ENCODE peak calls at places on chromosomes 12 and 14, in four cellular contexts. N is dorsolateral prefrontal cortex, K is cardiac muscle cell, S is IMR-90. I is an unnamed sample.

GRCh38 chr14:76710093-76711010 is 50.9 kb upstream of the VASH1 start:
- DNase-seq in N (no peak), K (peak; percentile 73), S (peak; percentile 59), I (no peak)

GRCh38 chr14:63853831-63854293 is 1.1 kb downstream of the SYNE2 start:
- DNase-seq in N (no peak), K (peak; percentile 62), S (peak; percentile 52), I (peak; percentile 64)

GRCh38 chr12:111068281-111068680 is 147.9 kb upstream of the MYL2 start:
- DNase-seq in N (no peak), K (peak; percentile 48), S (no peak), I (no peak)

GRCh38 chr12:50220357-50221061 is 53.3 kb upstream of the CERS5 start:
- DNase-seq in N (no peak), K (no peak), S (peak; percentile 72), I (no peak)

GRCh38 chr12:46209165-46209564 is 59.7 kb downstream of the SLC38A1 start:
- DNase-seq in N (no peak), K (no peak), S (peak; percentile 51), I (no peak)

GRCh38 chr14:23358042-23358441 is 5.4 kb upstream of the SLC22A17 start:
- DNase-seq in N (no peak), K (no peak), S (no peak), I (no peak)

GRCh38 chr14:24312736-24313507 is 1.6 kb downstream of the LTB4R start:
- DNase-seq in N (no peak), K (no peak), S (peak; percentile 22), I (no peak)

GRCh38 chr14:25516838-25517237 is 466.9 kb upstream of the STXBP6 start:
- DNase-seq in N (no peak), K (no peak), S (no peak), I (no peak)

GRCh38 chr12:24901975-24902461 is 46.9 kb downstream of the BCAT1 start:
- DNase-seq in N (peak; percentile 49), K (peak; percentile 19), S (no peak), I (no peak)

GRCh38 chr12:51521554-51522276 is 69.3 kb upstream of the SCN8A start:
- DNase-seq in N (no peak), K (no peak), S (peak; percentile 29), I (no peak)

GRCh38 chr12:118714051-118714460 is 267.3 kb upstream of the SRRM4 start:
- DNase-seq in N (no peak), K (peak; percentile 73), S (no peak), I (no peak)

GRCh38 chr12:4273651-4274395 is at the start of gene CCND2:
- DNase-seq in N (no peak), K (peak; percentile 91), S (peak; percentile 54), I (peak; percentile 79)

GRCh38 chr14:26319139-26319864 is 278.5 kb downstream of the NOVA1 start:
- DNase-seq in N (no peak), K (no peak), S (no peak), I (no peak)

GRCh38 chr14:105528197-105528858 is 1.9 kb downstream of the TMEM121 start:
- DNase-seq in N (peak; percentile 75), K (peak; percentile 49), S (peak; percentile 62), I (peak; percentile 80)

GRCh38 chr12:107379852-107380567 is 286.7 kb upstream of the CRY1 start:
- DNase-seq in N (no peak), K (no peak), S (peak; percentile 46), I (no peak)

GRCh38 chr12:19529933-19530630 is 90.8 kb downstream of the AEBP2 start:
- DNase-seq in N (no peak), K (no peak), S (peak; percentile 59), I (no peak)

GRCh38 chr12:5442251-5443006 is 10.5 kb downstream of the NTF3 start:
- DNase-seq in N (no peak), K (peak; percentile 62), S (peak; percentile 73), I (no peak)

GRCh38 chr14:77184396-77185092 is 2.9 kb downstream of the TMEM63C start:
- DNase-seq in N (no peak), K (no peak), S (no peak), I (no peak)

GRCh38 chr12:89353188-89353822 is 1.0 kb upstream of the DUSP6 start:
- DNase-seq in N (no peak), K (peak; percentile 89), S (peak; percentile 62), I (peak; percentile 70)

GRCh38 chr14:71078481-71078880 is 171.2 kb downstream of the PCNX1 start:
- DNase-seq in N (no peak), K (no peak), S (no peak), I (no peak)

GRCh38 chr12:120539303-120539702 is 5.1 kb downstream of the RNF10 start:
- DNase-seq in N (no peak), K (no peak), S (peak; percentile 55), I (no peak)

GRCh38 chr12:6430990-6431353 is 13.8 kb upstream of the CD27 start:
- DNase-seq in N (no peak), K (no peak), S (peak; percentile 29), I (no peak)

GRCh38 chr14:56181666-56182065 is 63.5 kb downstream of the PELI2 start:
- DNase-seq in N (no peak), K (no peak), S (peak; percentile 36), I (no peak)

GRCh38 chr14:21917699-21918436 is 244.2 kb upstream of the OR4E1 start:
- DNase-seq in N (no peak), K (peak; percentile 62), S (peak; percentile 41), I (no peak)

GRCh38 chr12:17344649-17345048 is 738.7 kb upstream of the LMO3 start:
- DNase-seq in N (no peak), K (no peak), S (no peak), I (no peak)

GRCh38 chr12:82474798-82475184 is 116.5 kb downstream of the METTL25 start:
- DNase-seq in N (no peak), K (no peak), S (peak; percentile 4), I (no peak)

GRCh38 chr14:50875359-50876090 is 3.7 kb downstream of the ABHD12B start:
- DNase-seq in N (no peak), K (no peak), S (peak; percentile 54), I (no peak)

GRCh38 chr14:59438148-59438766 is 26.9 kb downstream of the GPR135 start:
- DNase-seq in N (no peak), K (no peak), S (peak; percentile 78), I (no peak)

GRCh38 chr12:19546027-19546426 is 106.7 kb downstream of the AEBP2 start:
- DNase-seq in N (no peak), K (peak; percentile 4), S (no peak), I (peak; percentile 30)

GRCh38 chr14:90883782-90884181 is 67.6 kb upstream of the TTC7B start:
- DNase-seq in N (no peak), K (no peak), S (peak; percentile 31), I (no peak)

GRCh38 chr12:130053641-130054040 is 108.6 kb upstream of the FZD10 start:
- DNase-seq in N (no peak), K (no peak), S (no peak), I (no peak)

GRCh38 chr12:130838951-130839769 is at the start of gene STX2:
- DNase-seq in N (peak; percentile 85), K (peak; percentile 89), S (peak; percentile 74), I (peak; percentile 96)

GRCh38 chr12:126156806-126157574 is 1091.8 kb downstream of the AACS start:
- DNase-seq in N (peak; percentile 22), K (no peak), S (no peak), I (no peak)

GRCh38 chr12:64029013-64029857 is 184.7 kb downstream of the SRGAP1 start:
- DNase-seq in N (no peak), K (no peak), S (peak; percentile 52), I (no peak)

GRCh38 chr12:122610911-122611310 is 83.9 kb downstream of the KNTC1 start:
- DNase-seq in N (no peak), K (no peak), S (peak; percentile 24), I (no peak)

GRCh38 chr12:108849653-108850052 is 7.7 kb downstream of the SSH1 start:
- DNase-seq in N (no peak), K (no peak), S (no peak), I (no peak)

GRCh38 chr12:131254374-131254773 is 300.7 kb downstream of the ADGRD1 start:
- DNase-seq in N (no peak), K (no peak), S (no peak), I (no peak)

GRCh38 chr12:108786450-108786849 is 55.1 kb upstream of the CORO1C start:
- DNase-seq in N (no peak), K (no peak), S (no peak), I (no peak)

GRCh38 chr14:85416771-85417170 is 113.2 kb upstream of the FLRT2 start:
- DNase-seq in N (no peak), K (no peak), S (peak; percentile 77), I (no peak)

DNA sequence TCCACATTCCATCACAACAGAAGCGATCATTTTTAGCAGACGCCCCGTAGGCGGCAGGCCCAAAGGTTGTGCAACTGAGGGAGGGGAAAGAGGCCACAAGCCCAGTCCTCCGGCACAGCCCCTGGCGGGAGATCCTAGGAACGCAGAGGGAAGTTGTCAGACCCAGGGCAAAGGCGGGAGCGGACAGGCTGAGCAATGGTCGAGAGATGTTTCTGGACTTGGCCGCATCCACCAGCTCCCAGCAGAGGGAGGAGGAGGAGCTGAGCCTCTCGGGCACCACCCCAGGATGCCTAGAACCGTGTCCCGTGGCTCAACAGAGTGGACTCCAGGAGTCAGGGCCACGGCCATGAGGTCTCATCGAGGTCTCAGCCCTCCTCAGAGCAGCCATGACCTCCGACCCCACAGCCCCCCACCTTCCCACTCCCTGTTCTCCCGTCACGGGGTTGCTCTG is 38.0 kb upstream of the GALNT9 start:
- DNase-seq in N (no peak), K (no peak), S (no peak), I (no peak)
- TF ChIP-seq CTCF in N (no peak), K (no peak), S (no peak), I (no peak)

GRCh38 chr14:72126561-72126960 is 194.3 kb downstream of the RGS6 start:
- DNase-seq in N (no peak), K (no peak), S (no peak), I (no peak)
- H3K27ac ChIP-seq in N (no peak overlapping the region), K (no peak overlapping the region), S (no peak overlapping the region), I (no peak overlapping the region)

GRCh38 chr12:44876554-44877275 is 600 bp upstream of the NELL2 start:
- DNase-seq in N (peak; percentile 26), K (peak; percentile 86), S (no peak), I (peak; percentile 19)

GRCh38 chr12:44875954-44876553 is at the start of gene NELL2:
- DNase-seq in N (peak; percentile 37), K (peak; percentile 56), S (no peak), I (no peak)

GRCh38 chr12:44875417-44875953 is 630 bp downstream of the NELL2 start:
- DNase-seq in N (no peak), K (peak; percentile 18), S (no peak), I (no peak)

GRCh38 chr12:44874981-44875416 is 1.1 kb downstream of the NELL2 start:
- DNase-seq in N (no peak), K (no peak), S (no peak), I (no peak)

GRCh38 chr12:44873898-44874297 is 2.2 kb downstream of the NELL2 start:
- DNase-seq in N (no peak), K (peak; percentile 2), S (peak; percentile 4), I (no peak)
- H3K27me3 ChIP-seq in N (no peaks in the 10 kb centered on the region), K (peaks cover 43% of the 10 kb centered on the region), S (peaks cover 22% of the 10 kb centered on the region), I (no peaks in the 10 kb centered on the region)

DNA sequence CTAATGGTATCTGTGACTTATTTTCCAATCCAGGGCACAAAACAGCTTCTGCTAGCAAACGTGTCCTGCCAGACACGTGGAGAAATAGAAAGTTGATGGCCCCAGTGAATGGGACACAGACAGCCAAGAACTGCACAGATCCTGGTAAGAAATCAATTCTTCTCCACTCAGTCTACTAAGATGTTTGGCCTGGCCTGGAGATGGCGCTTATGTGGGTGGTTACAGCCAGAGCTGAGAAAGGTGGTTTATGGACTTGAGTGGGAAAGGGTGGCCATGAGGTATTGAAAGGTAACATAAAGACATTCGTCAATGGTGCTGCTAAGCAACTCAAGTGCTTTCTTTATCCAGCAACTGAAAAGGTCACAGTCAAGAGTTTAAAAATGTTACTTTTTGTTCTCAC is 2.9 kb downstream of the SLC24A4 start:
- DNase-seq in N (no peak), K (no peak), S (no peak), I (no peak)
- TF ChIP-seq CTCF in N (no peak), K (no peak), S (no peak), I (no peak)

GRCh38 chr14:72154645-72155378 is 222.6 kb downstream of the RGS6 start:
- DNase-seq in N (no peak), K (no peak), S (no peak), I (no peak)
- H3K27ac ChIP-seq in N (no peak overlapping the region), K (no peak overlapping the region), S (no peak overlapping the region), I (no peak overlapping the region)

I was measured in ovary.